ENCODE peak calls at places on chromosomes 4 and X, in five cellular contexts. M is progenitor cell of endocrine pancreas; V is NCI-H187; L is activated CD4-positive, alpha-beta T cell treated with anti-CD3 and anti-CD28 coated beads for 48 hours; D is left lung. O is an unnamed sample.

GRCh38 chr4:16858275-16858752 is 40.1 kb downstream of the LDB2 start:
- DNase-seq in M (no peak), L (no peak), D (no peak), V (no peak), O (no peak)

GRCh38 chr4:8921465-8921864 is 49.8 kb upstream of the HMX1 start:
- DNase-seq in M (no peak), D (no peak), L (no peak), V (no peak), O (no peak)

GRCh38 chrX:49171752-49172279 is at the start of gene PLP2:
- DNase-seq in L (peak), V (no peak), D (peak), M (no peak), O (peak)

GRCh38 chr4:78768447-78769177 is 7.5 kb upstream of the BMP2K start:
- DNase-seq in V (no peak), D (peak), M (no peak), L (no peak), O (no peak)

GRCh38 chr4:165986956-165987698 is 114.1 kb downstream of the TLL1 start:
- DNase-seq in V (no peak), L (no peak), D (no peak), M (no peak), O (no peak)

GRCh38 chrX:104195489-104196084 is 29.3 kb downstream of the FAM199X start:
- DNase-seq in M (no peak), L (no peak), D (no peak), V (no peak), O (no peak)

GRCh38 chrX:66863721-66864120 is 224.8 kb upstream of the EDA2R start:
- DNase-seq in V (no peak), D (no peak), L (no peak), M (no peak), O (peak)

GRCh38 chr4:25767877-25768475 is 94.8 kb downstream of the SEL1L3 start:
- DNase-seq in L (peak), M (peak), V (peak), D (no peak), O (no peak)

GRCh38 chr4:42626629-42627028 is 30.3 kb downstream of the ATP8A1 start:
- DNase-seq in D (no peak), V (no peak), L (no peak), M (no peak), O (no peak)

GRCh38 chr4:74897390-74897789 is 35.5 kb upstream of the PARM1 start:
- DNase-seq in M (no peak), V (no peak), L (no peak), D (no peak), O (no peak)

GRCh38 chrX:150692837-150693781 is at the start of gene MTMR1:
- DNase-seq in D (peak), L (peak), V (no peak), M (peak), O (peak)

GRCh38 chr4:123600426-123600825 is 203.8 kb downstream of the SPRY1 start:
- DNase-seq in L (no peak), D (no peak), M (no peak), V (no peak), O (no peak)

GRCh38 chr4:100938698-100939097 is 408.6 kb downstream of the PPP3CA start:
- DNase-seq in M (no peak), V (no peak), D (peak), L (no peak), O (no peak)

GRCh38 chrX:40151211-40152172 is 53.7 kb upstream of the BCOR start:
- DNase-seq in L (no peak), M (no peak), V (no peak), D (no peak), O (no peak)

GRCh38 chr4:108072300-108072699 is 82.6 kb downstream of the HADH start:
- DNase-seq in D (no peak), L (peak), M (no peak), V (peak), O (no peak)

GRCh38 chr4:2843023-2843908 is at the start of gene ADD1:
- DNase-seq in L (peak), M (peak), V (peak), D (peak), O (peak)

GRCh38 chr4:149845643-149846208 is 30.1 kb upstream of the IQCM start:
- DNase-seq in V (no peak), L (no peak), D (no peak), M (no peak), O (no peak)

GRCh38 chr4:139892973-139893736 is 227.5 kb downstream of the MGST2 start:
- DNase-seq in L (no peak), D (no peak), M (no peak), V (no peak), O (no peak)

GRCh38 chrX:46739736-46740135 is 19.2 kb downstream of the SLC9A7 start:
- DNase-seq in M (no peak), V (no peak), D (no peak), L (no peak), O (no peak)

GRCh38 chr4:172648471-172648870 is 520.1 kb upstream of the GALNT7 start:
- DNase-seq in D (no peak), L (no peak), V (no peak), M (no peak), O (no peak)

GRCh38 chr4:136925203-136925602 is 607.1 kb downstream of the PCDH18 start:
- DNase-seq in V (no peak), L (no peak), M (no peak), D (no peak), O (no peak)

GRCh38 chrX:132226169-132226568 is 6.9 kb upstream of the RAP2C start:
- DNase-seq in D (no peak), V (no peak), M (no peak), L (no peak), O (no peak)

GRCh38 chr4:125070869-125071268 is 243.9 kb upstream of the FAT4 start:
- DNase-seq in D (no peak), V (no peak), M (no peak), L (no peak), O (no peak)

GRCh38 chr4:155025762-155026457 is 182.5 kb upstream of the NPY2R start:
- DNase-seq in M (peak), L (peak), V (no peak), D (no peak), O (no peak)

GRCh38 chrX:46029777-46030176 is 515.4 kb downstream of the ZNF674 start:
- DNase-seq in L (no peak), V (no peak), D (no peak), M (no peak), O (no peak)

GRCh38 chr4:83293305-83294046 is 8.9 kb upstream of the COQ2 start:
- DNase-seq in L (no peak), V (no peak), D (no peak), M (no peak), O (no peak)

GRCh38 chr4:76293705-76294274 is 12.7 kb upstream of the STBD1 start:
- DNase-seq in M (no peak), V (no peak), L (no peak), D (no peak), O (no peak)

GRCh38 chr4:74873545-74874295 is 59.2 kb upstream of the PARM1 start:
- DNase-seq in D (no peak), M (no peak), V (peak), L (no peak), O (no peak)

GRCh38 chrX:46257451-46257879 is 287.8 kb downstream of the ZNF674 start:
- DNase-seq in L (no peak), M (no peak), V (no peak), D (no peak), O (no peak)

GRCh38 chr4:182745268-182745667 is 171.9 kb downstream of the DCTD start:
- DNase-seq in D (no peak), L (no peak), M (no peak), V (no peak), O (no peak)

GRCh38 chrX:50469206-50469605 is 1.4 kb downstream of the DGKK start:
- DNase-seq in D (peak), M (no peak), L (no peak), V (no peak), O (no peak)

GRCh38 chr4:139934336-139934735 is 219.6 kb downstream of the MAML3 start:
- DNase-seq in D (no peak), M (no peak), V (no peak), L (no peak), O (no peak)

GRCh38 chr4:105714071-105714521 is 5.5 kb downstream of the GSTCD start:
- DNase-seq in D (no peak), V (no peak), M (no peak), L (no peak), O (no peak)

GRCh38 chrX:39507034-39507433 is 590.7 kb downstream of the BCOR start:
- DNase-seq in V (no peak), D (no peak), M (no peak), L (no peak), O (no peak)

GRCh38 chr4:115229873-115230272 is 116.5 kb upstream of the NDST4 start:
- DNase-seq in V (no peak), L (no peak), M (no peak), D (no peak), O (no peak)

GRCh38 chrX:125952973-125953372 is 213.1 kb downstream of the DCAF12L2 start:
- DNase-seq in M (no peak), L (no peak), D (no peak), V (no peak), O (no peak)

GRCh38 chr4:99201687-99202086 is 17.4 kb downstream of the ADH6 start:
- DNase-seq in L (no peak), D (no peak), M (no peak), V (no peak), O (no peak)

GRCh38 chr4:165489786-165490185 is 111.0 kb downstream of the CPE start:
- DNase-seq in V (no peak), L (no peak), D (no peak), M (no peak), O (no peak)

O was measured in aorta.